ENCODE peak calls at places on chromosomes 4 and X, in ten cellular contexts. Q, Y, K, L, J, C, F, A, D and N are unnamed samples.

GRCh38 chr4:86970447-86971354 is 35.9 kb downstream of the AFF1 start:
- DNase-seq in Q (no peak), Y (no peak), K (no peak), L (no peak), J (no peak), C (no peak), F (no peak), A (no peak), D (no peak), N (no peak)

GRCh38 chr4:148091896-148092295 is 350.3 kb downstream of the NR3C2 start:
- DNase-seq in Q (no peak), Y (no peak), K (no peak), L (no peak), J (no peak), C (no peak), F (no peak), A (no peak), D (no peak), N (no peak)

GRCh38 chr4:109588176-109588575 is 28.1 kb downstream of the MCUB start:
- DNase-seq in Q (no peak), Y (no peak), K (no peak), L (no peak), J (no peak), C (no peak), F (no peak), A (no peak), D (no peak), N (no peak)

GRCh38 chrX:9324676-9325075 is 140.2 kb upstream of the TBL1X start:
- DNase-seq in Q (no peak), Y (no peak), K (no peak), L (no peak), J (no peak), C (no peak), F (no peak), A (no peak), D (no peak), N (no peak)

GRCh38 chrX:28787206-28787605 is 200.0 kb downstream of the IL1RAPL1 start:
- DNase-seq in Q (no peak), Y (no peak), K (no peak), L (no peak), J (no peak), C (no peak), F (peak), A (no peak), D (peak), N (peak)

GRCh38 chr4:2186133-2186864 is 55.6 kb downstream of the HAUS3 start:
- DNase-seq in Q (no peak), Y (no peak), K (peak), L (no peak), J (peak), C (no peak), F (peak), A (no peak), D (peak), N (no peak)

GRCh38 chr4:88963817-88964216 is 93.2 kb downstream of the FAM13A start:
- DNase-seq in Q (no peak), Y (no peak), K (peak), L (no peak), J (no peak), C (no peak), F (peak), A (no peak), D (peak), N (no peak)

GRCh38 chrX:78753571-78753970 is 6.1 kb downstream of the LPAR4 start:
- DNase-seq in Q (no peak), Y (no peak), K (no peak), L (no peak), J (no peak), C (no peak), F (no peak), A (peak), D (no peak), N (no peak)

GRCh38 chr4:76388160-76388908 is 32.6 kb downstream of the CCDC158 start:
- DNase-seq in Q (no peak), Y (no peak), K (no peak), L (no peak), J (no peak), C (no peak), F (no peak), A (no peak), D (no peak), N (no peak)

GRCh38 chrX:153507484-153508178 is 9.8 kb upstream of the ATP2B3 start:
- DNase-seq in Q (peak), Y (no peak), K (peak), L (no peak), J (peak), C (peak), F (peak), A (peak), D (peak), N (no peak)